ENCODE peak calls at places on chromosomes 16 and 17, in five cellular contexts. One of them, this sample, is unnamed.

GRCh38 chr17:32266389-32267269 is 997 bp downstream of the RHBDL3 start:
- DNase-seq in uterus: no peak
- DNase-seq in GM23248: peak; percentile 30
- DNase-seq in progenitor cell of endocrine pancreas: peak; percentile 28
- DNase-seq in Calu3: peak; percentile 8
- DNase-seq in this sample: no peak

GRCh38 chr17:70168979-70169706 is at the start of gene KCNJ2:
- DNase-seq in uterus: peak; percentile 75
- DNase-seq in GM23248: peak; percentile 87
- DNase-seq in progenitor cell of endocrine pancreas: peak; percentile 84
- DNase-seq in Calu3: peak; percentile 83
- DNase-seq in this sample: peak; percentile 70

GRCh38 chr17:2054262-2054739 is 602 bp upstream of the HIC1 start:
- DNase-seq in uterus: peak; percentile 64
- DNase-seq in GM23248: peak; percentile 70
- DNase-seq in progenitor cell of endocrine pancreas: no peak
- DNase-seq in Calu3: no peak
- DNase-seq in this sample: peak; percentile 60

GRCh38 chr17:61314368-61315078 is 85.1 kb upstream of the TBX2 start:
- DNase-seq in uterus: peak; percentile 72
- DNase-seq in GM23248: peak; percentile 50
- DNase-seq in progenitor cell of endocrine pancreas: no peak
- DNase-seq in Calu3: no peak
- DNase-seq in this sample: no peak

GRCh38 chr17:15965510-15965909 is 20.6 kb downstream of the ADORA2B start:
- DNase-seq in uterus: no peak
- DNase-seq in GM23248: no peak
- DNase-seq in progenitor cell of endocrine pancreas: no peak
- DNase-seq in Calu3: no peak
- DNase-seq in this sample: no peak

GRCh38 chr17:70357196-70357595 is 187.9 kb downstream of the KCNJ2 start:
- DNase-seq in uterus: no peak
- DNase-seq in GM23248: no peak
- DNase-seq in progenitor cell of endocrine pancreas: no peak
- DNase-seq in Calu3: no peak
- DNase-seq in this sample: no peak

GRCh38 chr16:4376126-4376819 is 4.6 kb downstream of the VASN start:
- DNase-seq in uterus: peak; percentile 97
- DNase-seq in GM23248: peak; percentile 94
- DNase-seq in progenitor cell of endocrine pancreas: no peak
- DNase-seq in Calu3: peak; percentile 83
- DNase-seq in this sample: no peak

GRCh38 chr16:67211674-67212073 is 12.7 kb downstream of the ELMO3 start:
- DNase-seq in uterus: no peak
- DNase-seq in GM23248: no peak
- DNase-seq in progenitor cell of endocrine pancreas: no peak
- DNase-seq in Calu3: no peak
- DNase-seq in this sample: no peak

GRCh38 chr17:28226563-28226962 is 92.4 kb upstream of the TMEM97 start:
- DNase-seq in uterus: no peak
- DNase-seq in GM23248: no peak
- DNase-seq in progenitor cell of endocrine pancreas: no peak
- DNase-seq in Calu3: no peak
- DNase-seq in this sample: no peak

GRCh38 chr17:82414548-82415281 is 3.4 kb upstream of the HEXD start:
- DNase-seq in uterus: peak; percentile 64
- DNase-seq in GM23248: peak; percentile 84
- DNase-seq in progenitor cell of endocrine pancreas: peak; percentile 75
- DNase-seq in Calu3: peak; percentile 62
- DNase-seq in this sample: peak; percentile 95

GRCh38 chr17:82984751-82985435 is 94.5 kb upstream of the METRNL start:
- DNase-seq in uterus: no peak
- DNase-seq in GM23248: no peak
- DNase-seq in progenitor cell of endocrine pancreas: no peak
- DNase-seq in Calu3: no peak
- DNase-seq in this sample: no peak

GRCh38 chr17:48575066-48575582 is 3.0 kb downstream of the HOXB4 start:
- DNase-seq in uterus: no peak
- DNase-seq in GM23248: no peak
- DNase-seq in progenitor cell of endocrine pancreas: no peak
- DNase-seq in Calu3: no peak
- DNase-seq in this sample: no peak

GRCh38 chr16:67249762-67250327 is 1.1 kb downstream of the SLC9A5 start:
- DNase-seq in uterus: no peak
- DNase-seq in GM23248: peak; percentile 47
- DNase-seq in progenitor cell of endocrine pancreas: no peak
- DNase-seq in Calu3: no peak
- DNase-seq in this sample: no peak

GRCh38 chr16:64180136-64180900 is 941.5 kb downstream of the CDH11 start:
- DNase-seq in uterus: no peak
- DNase-seq in GM23248: no peak
- DNase-seq in progenitor cell of endocrine pancreas: no peak
- DNase-seq in Calu3: no peak
- DNase-seq in this sample: no peak

GRCh38 chr16:70407811-70408274 is 31.1 kb downstream of the ST3GAL2 start:
- DNase-seq in uterus: no peak
- DNase-seq in GM23248: no peak
- DNase-seq in progenitor cell of endocrine pancreas: no peak
- DNase-seq in Calu3: no peak
- DNase-seq in this sample: no peak

GRCh38 chr17:68624381-68624780 is 23.2 kb upstream of the FAM20A start:
- DNase-seq in uterus: no peak
- DNase-seq in GM23248: peak; percentile 65
- DNase-seq in progenitor cell of endocrine pancreas: no peak
- DNase-seq in Calu3: no peak
- DNase-seq in this sample: no peak

GRCh38 chr16:83021049-83021448 is 394.3 kb downstream of the CDH13 start:
- DNase-seq in uterus: no peak
- DNase-seq in GM23248: no peak
- DNase-seq in progenitor cell of endocrine pancreas: no peak
- DNase-seq in Calu3: no peak
- DNase-seq in this sample: no peak

GRCh38 chr17:78651551-78651950 is 74.4 kb upstream of the DNAH17 start:
- DNase-seq in uterus: no peak
- DNase-seq in GM23248: no peak
- DNase-seq in progenitor cell of endocrine pancreas: no peak
- DNase-seq in Calu3: no peak
- DNase-seq in this sample: no peak

This sample was measured in HuH-7.